ENCODE peak calls at places on chromosomes 16 and 17, in four cellular contexts. L is HepG2, G is H1, B is GM12878. H is an unnamed sample.

GRCh38 chr16:54173489-54173888 is 113.1 kb downstream of the IRX3 start:
- DNase-seq in L (no peak), G (no peak), B (no peak), H (no peak)

GRCh38 chr17:44177641-44178040 is 7.1 kb downstream of the ASB16 start:
- DNase-seq in L (no peak), G (no peak), B (no peak), H (no peak)

GRCh38 chr16:9003322-9003721 is 39.6 kb upstream of the USP7 start:
- DNase-seq in L (no peak), G (no peak), B (no peak), H (no peak)

GRCh38 chr17:6789146-6789545 is 13.1 kb downstream of the FBXO39 start:
- DNase-seq in L (no peak), G (no peak), B (no peak), H (no peak)

GRCh38 chr17:41446806-41447205 is 6.0 kb upstream of the KRT38 start:
- DNase-seq in L (no peak), G (no peak), B (no peak), H (no peak)

GRCh38 chr17:59668816-59669215 is 38.4 kb downstream of the PTRH2 start:
- DNase-seq in L (no peak), G (no peak), B (no peak), H (no peak)

GRCh38 chr16:56637814-56638750 is at the start of gene MT1A:
- DNase-seq in L (peak), G (no peak), B (no peak), H (no peak)

GRCh38 chr16:64627781-64628180 is 494.1 kb downstream of the CDH11 start:
- DNase-seq in L (no peak), G (no peak), B (no peak), H (no peak)

GRCh38 chr17:50033316-50033715 is 22.6 kb upstream of the ITGA3 start:
- DNase-seq in L (no peak), G (no peak), B (no peak), H (no peak)

GRCh38 chr17:1375615-1376014 is 24.4 kb downstream of the YWHAE start:
- DNase-seq in L (no peak), G (no peak), B (no peak), H (no peak)

GRCh38 chr17:30576326-30576861 is 99.2 kb downstream of the GOSR1 start:
- DNase-seq in L (no peak), G (no peak), B (no peak), H (no peak)

GRCh38 chr16:3266873-3267537 is 10.6 kb upstream of the MEFV start:
- DNase-seq in L (peak), G (no peak), B (no peak), H (no peak)

GRCh38 chr16:49492090-49492801 is 118.6 kb downstream of the C16orf78 start:
- DNase-seq in L (no peak), G (peak), B (no peak), H (no peak)

GRCh38 chr17:77098884-77099545 is 41.8 kb upstream of the SEC14L1 start:
- DNase-seq in L (peak), G (no peak), B (no peak), H (no peak)

GRCh38 chr16:52613508-52613907 is 66.6 kb upstream of the TOX3 start:
- DNase-seq in L (no peak), G (no peak), B (no peak), H (no peak)

DNA sequence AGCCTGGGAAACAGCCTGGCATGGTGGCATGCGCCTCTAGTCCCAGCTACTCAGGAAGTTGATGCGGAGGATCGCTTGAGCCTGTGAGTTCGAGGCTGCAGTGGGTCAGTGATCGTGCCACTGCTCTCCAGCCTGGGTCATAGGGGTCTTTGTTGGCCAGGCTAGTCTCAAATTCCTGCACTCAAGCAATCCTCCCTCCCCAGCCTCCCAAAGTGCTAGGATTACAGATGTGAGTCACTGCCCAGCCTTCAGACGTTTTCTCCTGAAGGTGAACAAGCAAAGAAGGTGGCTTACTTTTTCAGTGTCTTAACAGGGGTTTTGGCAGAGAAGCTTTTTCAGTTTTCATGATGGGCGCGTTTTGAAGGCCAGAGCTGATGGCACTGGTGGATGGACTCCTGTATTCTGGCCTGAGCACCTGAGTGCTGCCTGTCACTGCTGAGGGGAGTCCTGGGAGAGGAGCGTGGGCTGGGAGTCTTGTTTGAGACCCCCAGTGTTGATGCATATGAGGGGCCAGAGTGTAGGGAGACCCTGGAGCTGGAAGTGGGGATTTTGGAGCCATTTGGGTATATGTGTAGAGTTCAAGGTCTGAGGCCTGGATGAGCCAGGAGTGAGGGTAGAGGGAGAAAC is 41.4 kb downstream of the FOXK2 start:
- DNase-seq in L (no peak), G (no peak), B (no peak), H (no peak)
- H3K9ac ChIP-seq in L (peak), G (no peak), B (no peak), H (no peak)

GRCh38 chr16:79089735-79090284 is 510.7 kb downstream of the MAF start:
- DNase-seq in L (no peak), G (no peak), B (peak), H (no peak)
- TF ChIP-seq SUZ12 in L (no peak), G (no peak), B (no peak), H (no peak)

DNA sequence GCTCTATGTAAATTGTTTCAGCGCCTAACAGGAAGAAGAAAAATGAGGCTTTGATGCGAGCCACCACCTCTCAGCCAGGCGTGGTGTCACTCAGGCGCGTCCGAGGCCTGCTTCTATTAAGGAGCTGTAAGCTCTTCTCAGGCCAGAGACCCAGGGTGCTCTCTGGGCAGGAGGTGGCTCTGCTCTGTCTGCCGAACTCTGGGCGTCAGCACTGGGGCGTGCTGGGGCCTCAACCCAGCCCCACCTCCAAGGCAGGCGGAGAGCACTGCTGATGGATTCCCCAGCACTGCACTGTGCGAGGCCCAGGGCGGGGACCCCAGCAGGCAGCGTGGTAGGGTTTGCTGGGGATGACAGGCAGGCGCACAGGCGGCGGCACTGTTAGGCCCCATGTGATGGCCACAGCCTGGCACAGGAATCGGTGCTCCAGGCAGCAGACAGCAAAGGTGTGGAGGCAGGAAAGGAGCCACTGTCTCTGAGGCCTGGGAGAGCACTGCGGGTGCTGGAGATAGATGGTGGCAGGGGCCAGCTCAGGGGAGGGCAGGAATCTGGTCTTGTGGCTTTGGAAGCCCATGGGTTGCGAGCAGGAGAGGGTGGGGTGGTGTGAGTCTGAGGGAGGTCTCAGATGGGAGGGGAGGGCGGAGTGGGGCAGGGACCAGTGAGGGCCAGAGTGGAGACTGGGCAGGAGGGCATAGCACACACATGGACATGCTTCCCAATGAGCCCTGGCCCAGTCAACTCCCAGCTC is 70.3 kb downstream of the SREBF1 start:
- DNase-seq in L (no peak), G (no peak), B (no peak), H (no peak)
- H3K9ac ChIP-seq in L (no peak), G (no peak), B (peak), H (no peak)

GRCh38 chr17:5540321-5540720 is 44.0 kb downstream of the NLRP1 start:
- DNase-seq in L (no peak), G (no peak), B (no peak), H (no peak)

GRCh38 chr17:5541610-5542202 is 42.6 kb downstream of the NLRP1 start:
- DNase-seq in L (no peak), G (peak), B (no peak), H (no peak)

GRCh38 chr17:5544115-5544514 is 40.2 kb downstream of the NLRP1 start:
- DNase-seq in L (no peak), G (no peak), B (no peak), H (no peak)

GRCh38 chr17:5545051-5545987 is 39.0 kb downstream of the NLRP1 start:
- DNase-seq in L (no peak), G (no peak), B (no peak), H (no peak)
- TF ChIP-seq SUZ12 in L (no peak), G (no peak), B (no peak), H (no peak)

DNA sequence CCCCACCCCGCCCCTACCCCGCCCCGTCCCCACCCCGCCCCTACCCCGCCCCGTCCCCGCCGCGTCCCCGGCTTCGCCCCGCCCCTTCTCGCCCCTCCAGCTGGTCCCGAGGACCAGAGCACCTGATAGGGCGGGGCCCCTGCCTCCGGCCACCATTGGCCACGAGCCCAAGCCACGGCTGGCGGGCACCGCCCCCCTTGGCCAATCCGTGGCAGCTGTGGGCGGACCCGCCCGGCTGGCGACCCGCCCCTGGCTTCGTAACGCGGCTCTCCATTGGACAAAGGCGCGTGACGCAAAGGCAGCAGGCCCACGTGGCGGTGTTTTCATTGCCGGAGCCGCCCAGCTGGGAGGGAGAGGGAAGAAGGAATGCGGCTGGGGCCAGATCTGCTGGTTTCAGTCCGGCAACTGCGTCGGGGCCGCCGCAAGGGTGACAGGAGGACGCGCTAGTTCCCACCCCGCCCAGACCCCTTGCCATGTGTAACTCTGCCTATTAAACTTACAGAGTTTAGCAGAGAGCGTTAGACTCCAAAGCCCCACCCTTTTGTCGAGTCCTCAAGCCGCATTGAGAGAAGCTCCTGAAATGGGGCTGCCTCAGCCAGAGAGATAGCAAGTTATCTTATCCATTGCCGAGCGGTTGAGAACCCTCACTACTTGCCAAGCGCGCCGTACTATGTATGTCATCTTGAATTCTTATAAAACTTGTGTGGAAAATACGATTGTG is 403 bp upstream of the WIPI1 start:
- DNase-seq in L (peak), G (peak), B (peak), H (peak)
- H3K9ac ChIP-seq in L (peak), G (no peak), B (peak), H (peak)

DNA sequence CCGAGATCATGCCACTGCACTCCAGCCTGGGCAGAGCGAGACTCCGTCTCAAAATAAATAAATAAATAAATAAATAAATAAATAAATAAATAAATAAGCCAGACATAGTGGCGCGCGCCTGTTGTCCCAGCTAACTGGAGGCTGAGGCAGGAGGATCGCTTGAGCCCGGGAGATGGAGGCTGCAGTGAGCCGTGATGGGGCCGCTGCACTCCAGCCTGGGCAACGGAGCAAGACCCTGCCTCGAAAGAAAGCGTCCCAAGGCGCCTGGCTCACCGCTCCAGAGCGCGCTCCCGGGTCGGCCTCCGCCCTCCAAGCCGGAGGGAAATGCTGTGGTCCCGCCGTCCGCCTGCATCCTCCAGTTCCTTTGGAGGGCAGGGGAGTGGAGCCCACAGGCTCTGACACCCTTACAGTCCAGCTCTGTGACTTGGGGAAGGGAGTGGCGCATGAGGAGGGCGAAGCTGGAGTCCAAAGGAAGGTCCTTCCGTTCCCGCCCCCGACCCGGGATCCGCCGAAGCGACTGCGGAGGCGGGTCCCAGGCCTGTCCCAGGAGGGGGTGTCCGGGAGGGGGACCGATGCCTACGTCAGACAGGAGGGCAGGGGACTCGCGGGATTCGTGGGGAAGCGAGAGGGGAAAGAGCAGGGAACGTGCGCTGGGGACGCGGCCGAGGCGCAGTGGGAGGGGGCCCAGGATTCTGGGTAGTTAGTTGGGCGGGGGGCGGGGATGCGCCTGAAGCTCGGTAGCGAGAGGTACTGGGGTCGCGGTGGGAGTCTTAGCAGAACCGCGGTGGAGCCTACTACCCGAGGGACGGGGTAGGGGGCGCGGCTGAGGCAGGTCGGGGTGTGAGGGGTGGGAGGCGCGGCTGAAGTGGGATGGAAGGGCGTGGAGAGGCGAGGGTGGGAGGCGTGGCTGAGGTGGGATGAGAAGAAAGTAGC is 8.4 kb upstream of the TRPV2 start:
- DNase-seq in L (no peak), G (peak), B (peak), H (no peak)
- TF ChIP-seq SUZ12 in L (no peak), G (no peak), B (no peak), H (no peak)

H was measured in NT2/D1.